ENCODE peak calls at places on chromosomes 7 and 10, in seven cellular contexts. H is CD8-positive, alpha-beta T cell; Y is fibroblast of lung; W is heart left ventricle; N is cardiac muscle cell; L is endothelial cell of umbilical vein; J is PC-3. T is an unnamed sample.

GRCh38 chr7:100396421-100396982 is 23.2 kb downstream of the PILRA start:
- DNase-seq in H (no peak), Y (no peak), W (no peak), N (no peak), L (no peak), J (no peak), T (no peak)

GRCh38 chr10:115572740-115573455 is 479.7 kb downstream of the ATRNL1 start:
- DNase-seq in H (no peak), Y (no peak), W (no peak), N (peak; percentile 1), L (no peak), J (no peak), T (no peak)

GRCh38 chr7:69123003-69123402 is 475.3 kb upstream of the AUTS2 start:
- DNase-seq in H (no peak), Y (no peak), W (no peak), N (no peak), L (no peak), J (no peak), T (no peak)

GRCh38 chr7:51033722-51034530 is 251.2 kb upstream of the GRB10 start:
- DNase-seq in H (no peak), Y (no peak), W (no peak), N (peak; percentile 40), L (no peak), J (no peak), T (no peak)

GRCh38 chr7:132580277-132580676 is 4.0 kb upstream of the PLXNA4 start:
- DNase-seq in H (no peak), Y (peak; percentile 33), W (no peak), N (no peak), L (no peak), J (peak; percentile 54), T (no peak)

GRCh38 chr7:139034855-139035587 is 821 bp downstream of the ZC3HAV1L start:
- DNase-seq in H (no peak), Y (peak; percentile 40), W (no peak), N (peak; percentile 39), L (peak; percentile 40), J (peak; percentile 16), T (no peak)

GRCh38 chr7:80918406-80918805 is 445 bp downstream of the SEMA3C start:
- DNase-seq in H (no peak), Y (no peak), W (no peak), N (peak; percentile 41), L (no peak), J (peak; percentile 32), T (no peak)

GRCh38 chr7:107712025-107712424 is 31.9 kb upstream of the CBLL1 start:
- DNase-seq in H (no peak), Y (peak; percentile 25), W (no peak), N (no peak), L (no peak), J (no peak), T (no peak)

GRCh38 chr7:36032362-36032818 is 120.7 kb upstream of the EEPD1 start:
- DNase-seq in H (no peak), Y (peak; percentile 47), W (no peak), N (no peak), L (no peak), J (peak; percentile 89), T (no peak)

GRCh38 chr10:97818572-97818971 is 31.1 kb upstream of the GOLGA7B start:
- DNase-seq in H (no peak), Y (no peak), W (no peak), N (no peak), L (no peak), J (no peak), T (no peak)

GRCh38 chr10:8289186-8289924 is 234.9 kb downstream of the GATA3 start:
- DNase-seq in H (no peak), Y (no peak), W (no peak), N (no peak), L (no peak), J (no peak), T (no peak)

GRCh38 chr10:102656791-102657371 is 12.6 kb downstream of the TRIM8 start:
- DNase-seq in H (no peak), Y (no peak), W (no peak), N (no peak), L (no peak), J (no peak), T (no peak)

GRCh38 chr7:107208046-107208458 is 39.2 kb downstream of the HBP1 start:
- DNase-seq in H (no peak), Y (no peak), W (no peak), N (peak; percentile 32), L (no peak), J (no peak), T (no peak)

GRCh38 chr10:124508070-124508667 is 46.5 kb downstream of the LHPP start:
- DNase-seq in H (no peak), Y (no peak), W (no peak), N (no peak), L (no peak), J (no peak), T (no peak)

GRCh38 chr10:60989400-60989876 is 45.5 kb upstream of the RHOBTB1 start:
- DNase-seq in H (no peak), Y (no peak), W (no peak), N (no peak), L (no peak), J (peak; percentile 90), T (no peak)

GRCh38 chr10:105188737-105189463 is 547.8 kb downstream of the SORCS3 start:
- DNase-seq in H (no peak), Y (peak; percentile 91), W (no peak), N (no peak), L (no peak), J (peak; percentile 18), T (no peak)

GRCh38 chr7:108046952-108047506 is 44.1 kb upstream of the LAMB1 start:
- DNase-seq in H (no peak), Y (no peak), W (no peak), N (no peak), L (no peak), J (no peak), T (no peak)

GRCh38 chr10:31749981-31750850 is 178.4 kb downstream of the ARHGAP12 start:
- DNase-seq in H (no peak), Y (no peak), W (peak; percentile 62), N (peak; percentile 48), L (peak; percentile 70), J (no peak), T (no peak)

GRCh38 chr7:151313857-151314256 is 27.8 kb upstream of the NUB1 start:
- DNase-seq in H (no peak), Y (peak; percentile 41), W (peak; percentile 56), N (peak; percentile 36), L (no peak), J (peak; percentile 20), T (no peak)

GRCh38 chr7:34087892-34088891 is 182.9 kb downstream of the BMPER start:
- DNase-seq in H (no peak), Y (no peak), W (no peak), N (peak; percentile 64), L (peak; percentile 40), J (peak; percentile 43), T (no peak)

GRCh38 chr7:21108182-21108581 is 319.7 kb upstream of the SP4 start:
- DNase-seq in H (no peak), Y (no peak), W (no peak), N (no peak), L (no peak), J (peak; percentile 38), T (no peak)

GRCh38 chr10:92264249-92264648 is 26.6 kb downstream of the CPEB3 start:
- DNase-seq in H (no peak), Y (no peak), W (no peak), N (no peak), L (no peak), J (no peak), T (no peak)

GRCh38 chr7:111132833-111133232 is 41.9 kb downstream of the LRRN3 start:
- DNase-seq in H (no peak), Y (peak; percentile 13), W (no peak), N (no peak), L (peak; percentile 9), J (peak; percentile 59), T (no peak)

GRCh38 chr7:83054472-83054871 is 108.2 kb downstream of the PCLO start:
- DNase-seq in H (no peak), Y (no peak), W (no peak), N (no peak), L (no peak), J (peak; percentile 55), T (no peak)

DNA sequence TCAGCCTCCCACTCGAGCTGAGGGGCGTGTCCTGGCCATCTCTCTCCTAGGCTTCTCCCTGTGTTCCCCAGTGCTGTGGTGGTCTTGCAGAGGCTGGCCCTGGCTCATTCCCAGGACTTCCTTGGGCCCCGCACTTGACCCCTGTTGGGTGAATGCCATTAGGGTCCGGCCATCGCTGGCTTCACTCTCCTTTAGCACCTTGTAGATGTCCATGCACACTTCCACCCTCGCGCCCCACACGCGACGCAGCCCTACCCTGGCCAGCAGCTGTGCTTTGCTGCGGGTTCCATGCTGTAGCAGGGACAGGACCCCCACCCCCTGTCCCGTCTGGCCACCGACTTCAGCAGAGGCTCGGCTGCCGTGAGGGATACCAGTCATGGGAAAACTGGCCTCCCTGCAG is 46.3 kb downstream of the PITRM1 start:
- DNase-seq in H (no peak), Y (no peak), W (no peak), N (no peak), L (no peak), J (no peak), T (no peak)
- H3K27ac ChIP-seq in H (no peak overlapping the region), Y (no peak overlapping the region), W (peak overlapping the region; percentile 25), N (peak overlapping the region; percentile 93), L (no peak overlapping the region), J (no peak overlapping the region), T (no peak overlapping the region)

GRCh38 chr7:37432240-37432917 is 16.3 kb downstream of the ELMO1 start:
- DNase-seq in H (no peak), Y (no peak), W (no peak), N (no peak), L (no peak), J (no peak), T (no peak)

GRCh38 chr7:37433166-37433565 is 15.5 kb downstream of the ELMO1 start:
- DNase-seq in H (no peak), Y (no peak), W (no peak), N (no peak), L (peak; percentile 36), J (no peak), T (no peak)

GRCh38 chr7:37431413-37431812 is 17.3 kb downstream of the ELMO1 start:
- DNase-seq in H (no peak), Y (no peak), W (no peak), N (no peak), L (peak; percentile 97), J (no peak), T (no peak)

GRCh38 chr7:37438879-37439278 is 9.8 kb downstream of the ELMO1 start:
- DNase-seq in H (no peak), Y (no peak), W (no peak), N (no peak), L (no peak), J (no peak), T (no peak)

GRCh38 chr7:37435156-37435555 is 13.5 kb downstream of the ELMO1 start:
- DNase-seq in H (no peak), Y (no peak), W (no peak), N (no peak), L (no peak), J (no peak), T (no peak)
- H3K9me3 ChIP-seq in H (no peaks in the 10 kb centered on the region), Y (no peaks in the 10 kb centered on the region), W (no peaks in the 10 kb centered on the region), N (no peaks in the 10 kb centered on the region), L (no peaks in the 10 kb centered on the region), J (no peaks in the 10 kb centered on the region), T (no peaks in the 10 kb centered on the region)

GRCh38 chr7:56063882-56064625 is at the start of gene SUMF2:
- DNase-seq in H (peak; percentile 80), Y (peak; percentile 81), W (peak; percentile 95), N (peak; percentile 92), L (peak; percentile 94), J (peak; percentile 85), T (peak; percentile 91)
- TF ChIP-seq CTCF in H (no peak), Y (no peak), W (peak; percentile 50), N (peak; percentile 20), L (peak; percentile 39), J (no peak), T (no peak)

GRCh38 chr7:25965405-25966123 is 186.4 kb upstream of the NFE2L3 start:
- DNase-seq in H (no peak), Y (no peak), W (no peak), N (peak; percentile 10), L (no peak), J (peak; percentile 64), T (no peak)
- H3K27ac ChIP-seq in H (no peak overlapping the region), Y (no peak overlapping the region), W (no peak overlapping the region), N (no peak overlapping the region), L (no peak overlapping the region), J (no peak overlapping the region), T (no peak overlapping the region)